ENCODE peak calls at places on chromosome 18, in four cellular contexts. B is A673, U is OCI-M1, Q is cardiac muscle cell. V is an unnamed sample.

GRCh38 chr18:75088622-75089211 is 120.2 kb downstream of the PTGR3 start:
- DNase-seq in B (no peak), U (no peak), Q (no peak), V (no peak)

GRCh38 chr18:70431203-70431624 is 142.4 kb downstream of the SOCS6 start:
- DNase-seq in B (no peak), U (no peak), Q (no peak), V (no peak)

GRCh38 chr18:23498877-23499570 is 4.3 kb upstream of the RMC1 start:
- DNase-seq in B (peak), U (peak), Q (peak), V (peak)

GRCh38 chr18:48565105-48565504 is 26.3 kb downstream of the CTIF start:
- DNase-seq in B (no peak), U (no peak), Q (no peak), V (no peak)

GRCh38 chr18:48085781-48086487 is 155.5 kb upstream of the SMAD2 start:
- DNase-seq in B (no peak), U (no peak), Q (no peak), V (no peak)

GRCh38 chr18:62928316-62928715 is 213.0 kb downstream of the PHLPP1 start:
- DNase-seq in B (no peak), U (no peak), Q (no peak), V (no peak)

GRCh38 chr18:31679133-31679731 is 5.1 kb downstream of the B4GALT6 start:
- DNase-seq in B (no peak), U (no peak), Q (no peak), V (no peak)

GRCh38 chr18:22005191-22005824 is 164.1 kb upstream of the GATA6 start:
- DNase-seq in B (no peak), U (no peak), Q (no peak), V (no peak)

GRCh38 chr18:49400398-49401072 is 59.9 kb downstream of the DYM start:
- DNase-seq in B (peak), U (no peak), Q (no peak), V (no peak)

GRCh38 chr18:9413586-9413985 is 61.7 kb upstream of the RALBP1 start:
- DNase-seq in B (no peak), U (no peak), Q (no peak), V (no peak)

GRCh38 chr18:64134044-64134757 is 14.7 kb downstream of the LINC00305 start:
- DNase-seq in B (peak), U (no peak), Q (no peak), V (no peak)

GRCh38 chr18:48939368-48940097 is 11.2 kb downstream of the SMAD7 start:
- DNase-seq in B (peak), U (peak), Q (no peak), V (no peak)

GRCh38 chr18:47417807-47418206 is 166.3 kb upstream of the SKOR2 start:
- DNase-seq in B (no peak), U (no peak), Q (no peak), V (no peak)

GRCh38 chr18:6785001-6785400 is 55.5 kb downstream of the ARHGAP28 start:
- DNase-seq in B (no peak), U (no peak), Q (no peak), V (no peak)